ENCODE peak calls at places on chromosomes 7 and 10, in ten cellular contexts. S, U, O, W, Z, V, L, A, M and I are unnamed samples.

GRCh38 chr7:138785587-138786437 is 12.0 kb upstream of the TMEM213 start:
- DNase-seq in M (peak; percentile 44), O (no peak), A (no peak), V (peak; percentile 11), W (no peak), Z (no peak), U (no peak), S (no peak), L (peak; percentile 27), I (no peak)

GRCh38 chr7:100275120-100275519 is 32.4 kb upstream of the SPDYE3 start:
- DNase-seq in W (no peak), O (no peak), V (no peak), M (no peak), U (no peak), L (no peak), A (no peak), S (no peak), Z (no peak), I (no peak)

GRCh38 chr10:59880019-59880717 is 26.2 kb downstream of the CCDC6 start:
- DNase-seq in S (no peak), A (no peak), M (no peak), L (no peak), U (no peak), V (no peak), Z (no peak), W (no peak), O (no peak), I (no peak)

GRCh38 chr7:135335628-135336139 is 102.0 kb downstream of the STRA8 start:
- DNase-seq in L (no peak), Z (peak; percentile 41), V (peak; percentile 28), W (no peak), M (peak; percentile 69), U (peak; percentile 50), S (no peak), A (peak; percentile 87), O (peak; percentile 66), I (peak; percentile 81)

GRCh38 chr7:124783271-124783670 is 17.7 kb upstream of the GPR37 start:
- DNase-seq in S (no peak), M (no peak), O (no peak), L (no peak), U (no peak), A (no peak), W (no peak), Z (no peak), V (no peak), I (no peak)

GRCh38 chr7:125847706-125848105 is 918.1 kb upstream of the POT1 start:
- DNase-seq in V (no peak), O (no peak), L (no peak), Z (no peak), U (no peak), A (no peak), M (no peak), W (peak; percentile 1), S (no peak), I (no peak)

GRCh38 chr7:151472644-151473380 is 32.9 kb upstream of the CRYGN start:
- DNase-seq in V (no peak), L (no peak), W (no peak), S (no peak), A (no peak), M (no peak), O (no peak), Z (no peak), U (peak; percentile 84), I (no peak)

GRCh38 chr10:13991353-13991752 is 339.4 kb downstream of the FRMD4A start:
- DNase-seq in Z (no peak), S (no peak), V (no peak), A (no peak), W (no peak), M (no peak), L (no peak), O (no peak), U (no peak), I (no peak)

GRCh38 chr10:104028146-104028545 is 57.5 kb downstream of the COL17A1 start:
- DNase-seq in O (peak; percentile 30), S (no peak), V (peak; percentile 23), A (no peak), U (no peak), L (no peak), W (no peak), Z (no peak), M (peak; percentile 58), I (no peak)

GRCh38 chr7:105664816-105665525 is 83.7 kb upstream of the EFCAB10 start:
- DNase-seq in V (peak; percentile 36), Z (no peak), O (peak; percentile 56), S (no peak), A (peak; percentile 52), M (peak; percentile 55), L (no peak), U (no peak), W (no peak), I (no peak)

GRCh38 chr10:69861251-69862240 is 59.8 kb downstream of the COL13A1 start:
- DNase-seq in M (peak; percentile 40), Z (no peak), S (no peak), U (no peak), L (no peak), O (peak; percentile 69), V (peak; percentile 73), W (no peak), A (peak; percentile 63), I (no peak)

GRCh38 chr10:77333610-77334340 is 303.8 kb downstream of the KCNMA1 start:
- DNase-seq in O (peak; percentile 40), W (no peak), V (peak; percentile 73), L (no peak), M (peak; percentile 36), A (peak; percentile 39), S (no peak), Z (no peak), U (no peak), I (no peak)

GRCh38 chr7:43586251-43586900 is 3.5 kb downstream of the STK17A start:
- DNase-seq in M (no peak), O (no peak), A (no peak), L (no peak), W (no peak), V (peak; percentile 49), S (no peak), U (no peak), Z (no peak), I (no peak)

GRCh38 chr7:43585521-43585920 is 2.6 kb downstream of the STK17A start:
- DNase-seq in L (no peak), O (peak; percentile 74), W (no peak), M (no peak), U (no peak), V (peak; percentile 78), A (no peak), S (no peak), Z (no peak), I (no peak)

GRCh38 chr7:43582503-43583423 is at the start of gene STK17A:
- DNase-seq in A (peak; percentile 94), M (peak; percentile 75), Z (peak; percentile 93), U (peak; percentile 86), S (peak; percentile 67), L (peak; percentile 100), W (peak; percentile 99), V (peak; percentile 85), O (peak; percentile 96), I (peak; percentile 98)

GRCh38 chr7:43584200-43584586 is 1.3 kb downstream of the STK17A start:
- DNase-seq in Z (no peak), A (peak; percentile 55), M (no peak), W (no peak), O (peak; percentile 88), S (no peak), L (no peak), V (peak; percentile 71), U (peak; percentile 6), I (no peak)

DNA sequence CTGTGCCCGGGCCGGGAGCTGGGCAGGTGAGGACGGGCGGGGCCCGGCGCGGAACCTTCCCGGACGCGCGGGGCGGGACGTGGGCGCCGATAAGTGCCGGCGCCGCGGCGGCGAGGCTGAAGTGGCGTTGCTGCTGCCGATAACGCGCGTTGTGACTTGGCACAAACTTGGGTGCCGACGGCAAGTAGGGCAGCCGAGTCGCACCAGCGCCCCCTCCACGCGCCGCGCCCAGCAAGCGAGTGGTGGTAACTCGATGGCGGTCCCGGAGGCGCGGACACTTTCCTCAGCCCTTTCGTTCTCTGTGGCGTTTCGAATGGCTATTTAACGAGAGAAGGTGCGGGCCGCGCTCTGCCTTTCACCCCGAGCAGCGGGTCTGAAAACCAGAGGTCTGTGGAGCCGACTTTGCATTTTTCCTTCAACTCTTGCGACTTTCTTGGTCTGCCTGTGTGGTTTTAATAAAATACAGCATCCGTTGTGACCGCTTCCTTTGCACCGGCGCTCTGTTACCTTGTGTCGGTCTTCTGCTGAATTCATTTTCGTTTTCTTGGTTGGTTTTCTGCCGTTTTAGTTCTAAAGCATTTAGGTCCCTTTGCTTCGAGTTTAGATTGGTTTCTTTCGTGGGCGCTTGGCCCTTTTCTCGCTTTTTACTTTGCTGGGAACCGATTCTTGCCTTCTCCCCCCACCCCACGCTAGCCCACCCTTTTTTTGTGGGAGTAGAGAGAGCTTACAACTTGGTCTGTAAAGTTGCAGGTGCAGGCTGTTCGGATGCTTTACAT is 704 bp downstream of the STK17A start:
- DNase-seq in U (peak; percentile 61), V (peak; percentile 46), A (peak; percentile 81), O (peak; percentile 88), L (peak; percentile 95), W (peak; percentile 96), Z (peak; percentile 59), S (no peak), M (no peak), I (peak; percentile 91)
- TF ChIP-seq POLR2A in U (no peak), V (no peak), A (peak; percentile 38), O (no peak), L (no peak), W (no peak), Z (no peak), S (no peak), M (no peak), I (no peak)

GRCh38 chr7:132108553-132108952 is 467.7 kb downstream of the PLXNA4 start:
- DNase-seq in M (no peak), U (no peak), S (no peak), W (no peak), Z (no peak), L (no peak), O (no peak), A (no peak), V (no peak), I (no peak)
- H3K4me3 ChIP-seq in M (no peak overlapping the region), U (no peak overlapping the region), S (no peak overlapping the region), W (no peak overlapping the region), Z (no peak overlapping the region), L (no peak overlapping the region), O (no peak overlapping the region), A (no peak overlapping the region), V (no peak overlapping the region), I (no peak overlapping the region)

DNA sequence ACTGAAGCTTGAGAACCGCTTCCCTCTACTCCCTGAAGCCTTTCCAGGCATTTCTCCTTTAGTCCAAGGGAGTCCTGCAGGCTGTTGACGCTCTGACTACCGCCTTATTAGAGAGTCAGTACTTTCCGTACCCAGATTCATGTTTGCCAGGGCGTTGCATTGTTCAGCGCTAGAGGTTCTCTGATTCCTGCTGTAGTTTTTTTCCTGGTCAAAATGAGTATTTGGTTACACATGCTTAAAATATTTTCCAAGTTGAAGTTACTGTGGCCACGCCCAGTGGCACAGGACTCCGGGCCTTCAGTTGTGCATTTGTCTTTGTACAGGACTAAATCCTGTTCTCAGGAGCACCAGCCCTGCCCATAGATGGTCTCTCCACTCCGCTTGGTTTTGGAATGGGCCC is 7.9 kb downstream of the MTURN start:
- DNase-seq in M (no peak), Z (peak; percentile 33), S (no peak), W (no peak), U (peak; percentile 48), V (peak; percentile 19), A (peak; percentile 60), L (no peak), O (no peak), I (peak; percentile 58)
- TF ChIP-seq POLR2A in M (no peak), Z (peak; percentile 10), S (peak; percentile 20), W (no peak), U (no peak), V (no peak), A (peak; percentile 26), L (no peak), O (no peak), I (no peak)

GRCh38 chr10:71397340-71398212 is 856 bp downstream of the CDH23 start:
- DNase-seq in V (no peak), M (no peak), O (no peak), A (peak; percentile 28), W (peak; percentile 90), L (peak; percentile 74), S (no peak), Z (peak; percentile 27), U (no peak), I (no peak)
- H3K4me3 ChIP-seq in V (no peak overlapping the region), M (peak overlapping the region; percentile 58), O (no peak overlapping the region), A (no peak overlapping the region), W (peak overlapping the region; percentile 19), L (peak overlapping the region; percentile 37), S (peak overlapping the region; percentile 44), Z (peak overlapping the region; percentile 66), U (peak overlapping the region; percentile 61), I (no peak overlapping the region)